ENCODE peak calls at places on chromosomes 16 and 17, in ten cellular contexts. C, H, T, K, L, R, V, Y, E and X are unnamed samples.

GRCh38 chr16:16144416-16144815 is 78.9 kb downstream of the ABCC6 start:
- DNase-seq in V (no peak), C (no peak), K (no peak), H (no peak), E (peak; percentile 28), Y (no peak), T (peak; percentile 23), L (no peak), R (no peak), X (no peak)

GRCh38 chr17:11142231-11142630 is 98.8 kb upstream of the SHISA6 start:
- DNase-seq in V (no peak), R (no peak), T (no peak), Y (no peak), K (no peak), E (no peak), H (no peak), L (no peak), C (no peak), X (no peak)

GRCh38 chr17:57484081-57484666 is 227.9 kb downstream of the MSI2 start:
- DNase-seq in E (no peak), Y (no peak), H (no peak), C (no peak), L (no peak), V (no peak), T (peak; percentile 43), R (no peak), K (no peak), X (no peak)

GRCh38 chr16:70674221-70675014 is 11.4 kb downstream of the MTSS2 start:
- DNase-seq in K (no peak), T (no peak), V (no peak), E (no peak), C (no peak), L (no peak), Y (peak; percentile 7), R (no peak), H (no peak), X (no peak)

GRCh38 chr16:80718480-80719220 is 85.7 kb downstream of the CDYL2 start:
- DNase-seq in V (no peak), E (peak; percentile 18), C (no peak), L (no peak), R (no peak), H (no peak), T (peak; percentile 58), K (no peak), Y (no peak), X (no peak)

GRCh38 chr16:56191807-56192643 is 736 bp downstream of the GNAO1 start:
- DNase-seq in L (no peak), T (no peak), E (no peak), K (no peak), C (no peak), V (no peak), R (no peak), H (no peak), Y (no peak), X (no peak)

GRCh38 chr17:48723555-48724239 is 712 bp downstream of the PRAC2 start:
- DNase-seq in K (no peak), H (no peak), Y (no peak), E (no peak), L (no peak), V (no peak), C (no peak), R (no peak), T (no peak), X (no peak)

GRCh38 chr17:32519769-32520701 is 33.2 kb downstream of the CDK5R1 start:
- DNase-seq in T (peak; percentile 18), L (no peak), C (no peak), R (no peak), V (no peak), K (no peak), Y (no peak), H (no peak), E (no peak), X (no peak)

GRCh38 chr17:81396722-81397313 is 1.6 kb downstream of the BAHCC1 start:
- DNase-seq in R (no peak), H (no peak), C (peak; percentile 61), V (no peak), E (no peak), T (no peak), K (no peak), L (peak; percentile 42), Y (no peak), X (no peak)

GRCh38 chr17:81398855-81399451 is 3.7 kb downstream of the BAHCC1 start:
- DNase-seq in Y (no peak), C (no peak), H (no peak), T (peak; percentile 50), V (no peak), K (no peak), R (no peak), L (no peak), E (no peak), X (no peak)

GRCh38 chr17:81398170-81398854 is 3.1 kb downstream of the BAHCC1 start:
- DNase-seq in E (no peak), H (no peak), Y (no peak), L (peak; percentile 40), T (peak; percentile 65), R (no peak), K (no peak), C (peak; percentile 44), V (no peak), X (no peak)

GRCh38 chr17:81396278-81396721 is 1.0 kb downstream of the BAHCC1 start:
- DNase-seq in E (no peak), R (no peak), H (no peak), C (no peak), V (no peak), K (no peak), T (peak; percentile 62), L (no peak), Y (no peak), X (no peak)

DNA sequence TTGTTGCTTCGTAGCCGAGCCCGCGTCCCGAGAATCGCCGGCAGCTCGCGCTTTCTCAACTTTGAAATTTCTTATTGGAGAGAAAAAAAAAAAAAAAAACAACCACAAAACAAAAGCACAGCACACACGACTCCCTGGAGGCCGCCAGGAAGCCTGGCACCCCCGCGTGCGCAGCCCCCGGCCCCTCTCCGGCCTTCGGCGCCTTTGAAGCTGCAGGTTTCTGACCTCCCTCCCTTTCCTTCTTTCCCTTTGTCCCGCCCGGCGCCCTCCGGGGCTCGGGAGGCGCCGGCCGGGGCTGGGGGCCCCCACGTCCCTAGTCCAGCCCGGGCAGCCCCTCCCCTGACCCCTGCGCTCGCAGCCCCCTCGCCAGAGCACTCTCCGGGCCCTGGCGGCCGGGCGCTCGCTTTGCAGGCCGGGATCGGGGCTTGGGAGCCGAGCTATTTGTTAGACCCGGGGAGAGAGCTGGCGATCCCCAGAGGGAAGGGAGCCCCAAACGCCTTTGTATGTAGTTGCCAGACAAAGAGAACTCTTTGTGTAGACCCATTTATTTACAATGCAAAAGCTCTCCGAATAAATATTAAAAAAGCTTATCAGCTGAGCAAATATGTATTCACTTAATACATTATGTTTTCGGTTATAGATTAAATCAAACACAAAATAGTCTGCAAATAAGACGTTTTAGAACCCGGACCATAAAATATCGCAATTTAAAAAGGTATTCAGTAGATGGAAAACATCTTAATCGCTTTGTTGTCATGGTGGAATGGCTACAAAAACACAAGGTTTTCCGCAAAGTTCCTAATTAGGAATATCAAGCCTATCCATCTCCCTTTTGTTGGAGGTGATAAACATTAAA is 2.3 kb downstream of the BAHCC1 start:
- DNase-seq in C (no peak), R (no peak), Y (no peak), E (no peak), H (no peak), L (peak; percentile 71), K (no peak), T (peak; percentile 77), V (no peak), X (no peak)
- TF ChIP-seq CTCF in C (peak; percentile 57), R (no peak), Y (no peak), E (no peak), H (peak; percentile 15), L (peak; percentile 58), K (peak; percentile 17), T (peak; percentile 30), V (no peak), X (peak; percentile 56)

GRCh38 chr17:75914643-75915265 is 10.1 kb upstream of the MRPL38 start:
- DNase-seq in K (no peak), E (no peak), H (no peak), R (no peak), V (no peak), L (no peak), Y (no peak), T (no peak), C (no peak), X (no peak)
- TF ChIP-seq CTCF in K (no peak), E (no peak), H (no peak), R (no peak), V (no peak), L (no peak), Y (no peak), T (no peak), C (no peak), X (no peak)

GRCh38 chr16:88811600-88811849 is 203 bp downstream of the APRT start:
- DNase-seq in V (no peak), E (no peak), T (no peak), C (no peak), R (no peak), L (no peak), Y (no peak), K (no peak), H (no peak), X (no peak)

GRCh38 chr16:88810868-88811599 is 694 bp downstream of the APRT start:
- DNase-seq in T (peak; percentile 80), V (peak; percentile 71), C (peak; percentile 79), H (no peak), R (no peak), E (peak; percentile 71), Y (peak; percentile 86), K (no peak), L (peak; percentile 42), X (peak; percentile 93)

GRCh38 chr16:88813396-88814143 is 1.8 kb upstream of the APRT start:
- DNase-seq in K (no peak), E (no peak), Y (no peak), C (no peak), H (no peak), L (no peak), T (no peak), V (no peak), R (no peak), X (no peak)

GRCh38 chr16:88810166-88810867 is 1.4 kb downstream of the APRT start:
- DNase-seq in R (no peak), Y (no peak), L (no peak), V (no peak), K (no peak), T (no peak), C (no peak), H (no peak), E (no peak), X (no peak)

DNA sequence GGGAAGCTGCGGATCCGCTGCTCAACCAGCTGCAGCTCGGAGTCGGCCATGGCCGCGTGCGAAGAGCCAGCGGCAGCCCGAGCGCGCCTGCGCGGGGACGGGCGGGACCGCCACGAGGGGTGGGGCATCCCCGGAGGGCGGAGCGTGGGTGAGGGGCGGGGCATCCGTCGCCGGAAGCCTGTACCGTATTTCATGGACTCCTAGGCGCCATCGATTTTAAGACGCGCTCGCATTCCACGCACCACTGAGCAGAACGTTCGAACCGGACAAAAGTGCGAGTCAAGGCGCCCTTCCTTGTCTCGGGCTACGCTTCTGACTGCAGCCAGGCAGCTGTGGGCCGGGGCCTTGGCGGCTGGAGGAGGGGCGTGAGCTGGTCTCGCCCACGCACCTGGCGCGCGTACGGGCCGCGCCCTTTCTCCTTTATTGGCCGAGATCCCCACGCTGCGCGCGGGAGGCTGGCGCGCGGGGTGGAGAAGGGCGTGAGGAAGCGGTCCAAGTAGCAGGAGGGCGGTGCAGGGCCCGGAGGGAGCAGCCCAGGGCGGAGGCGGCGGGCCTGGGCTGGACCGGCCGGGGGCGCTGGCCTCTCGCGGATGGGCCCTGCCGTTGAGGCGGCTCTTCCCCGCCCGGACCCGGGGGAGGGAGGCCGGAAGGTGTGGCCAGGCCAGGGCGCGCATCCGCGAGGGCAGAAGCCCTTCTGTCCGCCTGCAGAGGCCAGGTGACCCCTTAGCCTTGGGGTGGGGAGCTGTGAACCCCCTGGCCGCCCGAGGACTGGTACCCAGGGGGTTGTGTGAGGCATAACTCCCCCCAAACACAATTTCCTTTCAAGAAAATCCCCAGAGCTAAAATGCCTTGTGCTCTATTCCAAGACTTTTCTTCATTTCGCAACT is at the start of gene APRT:
- DNase-seq in C (peak; percentile 94), R (peak; percentile 50), T (peak; percentile 94), H (no peak), V (peak; percentile 95), E (peak; percentile 92), L (peak; percentile 97), K (peak; percentile 79), Y (peak; percentile 95), X (peak; percentile 97)
- TF ChIP-seq CTCF in C (peak; percentile 59), R (no peak), T (peak; percentile 21), H (no peak), V (peak; percentile 4), E (no peak), L (peak; percentile 43), K (no peak), Y (no peak), X (peak; percentile 76)

GRCh38 chr17:67358612-67359011 is 7.8 kb downstream of the PSMD12 start:
- DNase-seq in Y (no peak), T (no peak), C (no peak), E (no peak), R (no peak), H (no peak), V (no peak), K (no peak), L (no peak), X (no peak)

GRCh38 chr17:67360880-67361279 is 5.5 kb downstream of the PSMD12 start:
- DNase-seq in Y (no peak), E (no peak), R (no peak), L (no peak), H (no peak), T (no peak), K (no peak), C (no peak), V (no peak), X (no peak)

GRCh38 chr17:67364847-67365761 is 1.3 kb downstream of the PSMD12 start:
- DNase-seq in R (no peak), T (no peak), Y (no peak), H (no peak), V (no peak), L (no peak), K (no peak), E (no peak), C (no peak), X (no peak)

GRCh38 chr17:67362173-67362572 is 4.2 kb downstream of the PSMD12 start:
- DNase-seq in E (no peak), T (no peak), L (no peak), R (no peak), Y (no peak), H (no peak), K (no peak), C (no peak), V (no peak), X (no peak)

GRCh38 chr17:67359960-67360817 is 6.2 kb downstream of the PSMD12 start:
- DNase-seq in Y (no peak), E (no peak), K (no peak), T (peak; percentile 35), C (no peak), H (no peak), V (no peak), R (no peak), L (no peak), X (no peak)
- TF ChIP-seq CTCF in Y (no peak), E (no peak), K (peak; percentile 44), T (peak; percentile 49), C (peak; percentile 33), H (peak; percentile 15), V (no peak), R (no peak), L (peak; percentile 31), X (peak; percentile 67)